ENCODE peak calls at places on chromosomes 11 and 22, in seven cellular contexts. H, Q, M, S, J, I and W are unnamed samples.
A peak's percentile ranks its signal among the peaks of the same experiment; 100 is the strongest.

GRCh38 chr11:61828629-61829407 is 718 bp downstream of the FADS2 start:
- DNase-seq in H (peak; percentile 23), Q (peak; percentile 64), M (no peak), S (no peak), J (peak; percentile 88), I (peak; percentile 26), W (no peak)

GRCh38 chr11:69055212-69055586 is 6.5 kb downstream of the TPCN2 start:
- DNase-seq in H (no peak), Q (no peak), M (no peak), S (no peak), J (no peak), I (no peak), W (no peak)

GRCh38 chr22:45771057-45771456 is 99.4 kb downstream of the ATXN10 start:
- DNase-seq in H (no peak), Q (no peak), M (no peak), S (no peak), J (no peak), I (no peak), W (no peak)

GRCh38 chr22:38721551-38721950 is 15.8 kb downstream of the GTPBP1 start:
- DNase-seq in H (no peak), Q (no peak), M (no peak), S (no peak), J (peak; percentile 42), I (no peak), W (no peak)

GRCh38 chr11:44145011-44145777 is 49.7 kb downstream of the EXT2 start:
- DNase-seq in H (no peak), Q (no peak), M (no peak), S (no peak), J (no peak), I (no peak), W (no peak)

GRCh38 chr22:42642801-42643631 is 2.6 kb upstream of the ATP5MGL start:
- DNase-seq in H (no peak), Q (no peak), M (no peak), S (no peak), J (no peak), I (no peak), W (no peak)

GRCh38 chr22:37551981-37552380 is 8.3 kb upstream of the CDC42EP1 start:
- DNase-seq in H (no peak), Q (no peak), M (no peak), S (no peak), J (no peak), I (no peak), W (no peak)

GRCh38 chr11:120147094-120147949 is 9.4 kb upstream of the TRIM29 start:
- DNase-seq in H (no peak), Q (no peak), M (no peak), S (no peak), J (peak; percentile 42), I (no peak), W (no peak)

GRCh38 chr11:68140496-68141246 is 19.5 kb upstream of the CHKA start:
- DNase-seq in H (no peak), Q (no peak), M (no peak), S (no peak), J (no peak), I (no peak), W (no peak)

GRCh38 chr11:28107331-28107725 is 628 bp downstream of the KIF18A start:
- DNase-seq in H (no peak), Q (peak; percentile 33), M (no peak), S (peak; percentile 16), J (no peak), I (peak; percentile 18), W (peak; percentile 39)

GRCh38 chr22:47297261-47298016 is 535.0 kb downstream of the TBC1D22A start:
- DNase-seq in H (no peak), Q (no peak), M (no peak), S (no peak), J (no peak), I (peak; percentile 5), W (no peak)

GRCh38 chr11:70503201-70503877 is 105.0 kb downstream of the CTTN start:
- DNase-seq in H (no peak), Q (no peak), M (no peak), S (no peak), J (no peak), I (no peak), W (no peak)

GRCh38 chr11:303359-303758 is 4.0 kb upstream of the IFITM5 start:
- DNase-seq in H (no peak), Q (no peak), M (no peak), S (no peak), J (no peak), I (no peak), W (no peak)

GRCh38 chr11:133718238-133718637 is 127.1 kb downstream of the SPATA19 start:
- DNase-seq in H (no peak), Q (no peak), M (no peak), S (no peak), J (no peak), I (no peak), W (no peak)

GRCh38 chr11:65539401-65540289 is 14.8 kb downstream of the SCYL1 start:
- DNase-seq in H (no peak), Q (no peak), M (no peak), S (no peak), J (no peak), I (no peak), W (no peak)